ENCODE peak calls at places on chromosomes 3 and 15, in six cellular contexts. C is H1, K is mesenchymal stem cell, M is neuronal stem cell, Z is IMR-90, A is H9. P is an unnamed sample.

GRCh38 chr15:41561777-41562145 is 2.7 kb downstream of the TYRO3 start:
- DNase-seq in C (peak), K (peak), M (peak), Z (peak), A (peak), P (no peak)

GRCh38 chr3:184337315-184337714 is at the start of gene FAM131A:
- DNase-seq in C (no peak), K (no peak), M (no peak), Z (peak), A (no peak), P (no peak)

GRCh38 chr3:52372822-52373504 is 56.8 kb downstream of the DNAH1 start:
- DNase-seq in C (peak), K (no peak), M (peak), Z (no peak), A (peak), P (no peak)

GRCh38 chr3:8767667-8768363 is 1.6 kb downstream of the OXTR start:
- DNase-seq in C (peak), K (no peak), M (no peak), Z (no peak), A (peak), P (peak)

GRCh38 chr3:152595975-152596832 is 238.7 kb upstream of the P2RY1 start:
- DNase-seq in C (no peak), K (peak), M (no peak), Z (peak), A (no peak), P (peak)

GRCh38 chr15:69857686-69858391 is 239.9 kb downstream of the TLE3 start:
- DNase-seq in C (no peak), K (peak), M (no peak), Z (no peak), A (no peak), P (no peak)

GRCh38 chr3:177811835-177812234 is 614.6 kb upstream of the TBL1XR1 start:
- DNase-seq in C (no peak), K (no peak), M (no peak), Z (no peak), A (no peak), P (no peak)

GRCh38 chr3:162489853-162490252 is 993.2 kb downstream of the OTOL1 start:
- DNase-seq in C (no peak), K (peak), M (no peak), Z (no peak), A (no peak), P (no peak)

GRCh38 chr3:58013973-58014649 is 5.9 kb downstream of the FLNB start:
- DNase-seq in C (no peak), K (peak), M (no peak), Z (peak), A (no peak), P (peak)

GRCh38 chr3:44415421-44415820 is 62.0 kb downstream of the ZNF445 start:
- DNase-seq in C (no peak), K (no peak), M (no peak), Z (no peak), A (no peak), P (no peak)

GRCh38 chr15:63402498-63403253 is 21.0 kb upstream of the CA12 start:
- DNase-seq in C (peak), K (peak), M (peak), Z (peak), A (no peak), P (no peak)

GRCh38 chr15:93066834-93067648 is 22.0 kb downstream of the RGMA start:
- DNase-seq in C (no peak), K (no peak), M (no peak), Z (no peak), A (no peak), P (peak)

GRCh38 chr15:36632196-36632595 is 52.8 kb downstream of the CDIN1 start:
- DNase-seq in C (no peak), K (peak), M (no peak), Z (peak), A (no peak), P (no peak)

GRCh38 chr3:9876991-9877390 is 3.1 kb downstream of the CIDEC start:
- DNase-seq in C (no peak), K (no peak), M (no peak), Z (no peak), A (no peak), P (peak)

GRCh38 chr15:69386284-69386683 is 27.9 kb upstream of the KIF23 start:
- DNase-seq in C (no peak), K (no peak), M (no peak), Z (no peak), A (no peak), P (no peak)

GRCh38 chr15:94015324-94015723 is 216.0 kb upstream of the MCTP2 start:
- DNase-seq in C (no peak), K (no peak), M (no peak), Z (no peak), A (no peak), P (no peak)

GRCh38 chr3:53630547-53630946 is 136.1 kb downstream of the CACNA1D start:
- DNase-seq in C (no peak), K (no peak), M (no peak), Z (no peak), A (no peak), P (peak)

GRCh38 chr3:183664913-183665381 is 29.5 kb downstream of the KLHL24 start:
- DNase-seq in C (no peak), K (peak), M (no peak), Z (peak), A (no peak), P (no peak)

GRCh38 chr15:71302861-71303410 is 187.7 kb downstream of the THSD4 start:
- DNase-seq in C (no peak), K (peak), M (no peak), Z (peak), A (no peak), P (no peak)

GRCh38 chr15:96276438-96277210 is 53.9 kb upstream of the NR2F2 start:
- DNase-seq in C (no peak), K (no peak), M (no peak), Z (peak), A (no peak), P (no peak)

GRCh38 chr3:31106204-31106603 is 211.7 kb upstream of the GADL1 start:
- DNase-seq in C (no peak), K (peak), M (no peak), Z (peak), A (no peak), P (peak)

GRCh38 chr3:14620512-14620911 is 31.1 kb upstream of the CCDC174 start:
- DNase-seq in C (no peak), K (no peak), M (peak), Z (no peak), A (peak), P (no peak)

GRCh38 chr3:168596175-168596574 is 500.5 kb upstream of the GOLIM4 start:
- DNase-seq in C (no peak), K (no peak), M (no peak), Z (no peak), A (no peak), P (no peak)

GRCh38 chr15:31845791-31846190 is 184.5 kb upstream of the CHRNA7 start:
- DNase-seq in C (no peak), K (no peak), M (no peak), Z (no peak), A (no peak), P (no peak)

GRCh38 chr15:85759391-85759790 is 35.3 kb downstream of the KLHL25 start:
- DNase-seq in C (no peak), K (no peak), M (no peak), Z (no peak), A (no peak), P (no peak)

GRCh38 chr3:167738037-167738436 is 2.5 kb downstream of the SERPINI1 start:
- DNase-seq in C (no peak), K (no peak), M (no peak), Z (no peak), A (no peak), P (no peak)

GRCh38 chr3:114103181-114103580 is 46.6 kb downstream of the QTRT2 start:
- DNase-seq in C (peak), K (no peak), M (no peak), Z (no peak), A (peak), P (no peak)

GRCh38 chr3:38138347-38139190 is at the start of gene MYD88:
- DNase-seq in C (peak), K (peak), M (peak), Z (peak), A (peak), P (peak)

GRCh38 chr15:101483476-101483875 is 6.0 kb downstream of the PCSK6 start:
- DNase-seq in C (no peak), K (no peak), M (no peak), Z (no peak), A (no peak), P (peak)

GRCh38 chr3:52070724-52071621 is 14.6 kb upstream of the DUSP7 start:
- DNase-seq in C (no peak), K (no peak), M (no peak), Z (no peak), A (no peak), P (no peak)

GRCh38 chr15:40449275-40449674 is 8.5 kb downstream of the BAHD1 start:
- DNase-seq in C (no peak), K (peak), M (no peak), Z (peak), A (no peak), P (no peak)

GRCh38 chr3:101973163-101973505 is 123.8 kb downstream of the NFKBIZ start:
- DNase-seq in C (no peak), K (no peak), M (no peak), Z (no peak), A (no peak), P (no peak)

GRCh38 chr3:127777332-127777731 is 45.0 kb downstream of the MGLL start:
- DNase-seq in C (no peak), K (no peak), M (no peak), Z (no peak), A (no peak), P (no peak)
- H3K14ac ChIP-seq in C (no peak), K (no peak), M (no peak), Z (peak), A (no peak), P (no peak)

GRCh38 chr3:45799586-45799985 is 3.2 kb upstream of the SLC6A20 start:
- DNase-seq in C (peak), K (no peak), M (no peak), Z (no peak), A (no peak), P (no peak)
- H3K14ac ChIP-seq in C (no peak), K (no peak), M (no peak), Z (no peak), A (no peak), P (no peak)

DNA sequence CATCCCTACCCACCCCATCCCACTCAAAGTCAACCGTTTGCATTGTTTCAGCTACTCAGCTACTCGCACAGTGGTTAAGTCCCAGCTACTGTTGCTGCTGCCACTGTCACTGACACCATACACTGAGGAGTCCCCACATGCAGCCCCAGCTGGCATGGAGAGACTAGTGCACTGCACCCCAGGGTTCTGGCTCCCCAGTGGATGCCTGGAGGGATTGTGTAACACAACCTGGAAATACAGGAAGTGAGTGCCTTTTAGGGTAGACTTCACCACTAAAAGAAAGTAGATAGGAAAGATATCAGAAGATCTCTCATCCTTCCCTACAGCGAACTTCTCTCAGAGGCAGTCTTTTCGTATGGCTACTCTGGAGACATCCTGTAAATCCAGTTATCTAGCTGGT is 169.2 kb upstream of the STRIT1 start:
- DNase-seq in C (no peak), K (no peak), M (no peak), Z (no peak), A (no peak), P (no peak)
- H3K14ac ChIP-seq in C (no peak), K (no peak), M (no peak), Z (no peak), A (no peak), P (no peak)

DNA sequence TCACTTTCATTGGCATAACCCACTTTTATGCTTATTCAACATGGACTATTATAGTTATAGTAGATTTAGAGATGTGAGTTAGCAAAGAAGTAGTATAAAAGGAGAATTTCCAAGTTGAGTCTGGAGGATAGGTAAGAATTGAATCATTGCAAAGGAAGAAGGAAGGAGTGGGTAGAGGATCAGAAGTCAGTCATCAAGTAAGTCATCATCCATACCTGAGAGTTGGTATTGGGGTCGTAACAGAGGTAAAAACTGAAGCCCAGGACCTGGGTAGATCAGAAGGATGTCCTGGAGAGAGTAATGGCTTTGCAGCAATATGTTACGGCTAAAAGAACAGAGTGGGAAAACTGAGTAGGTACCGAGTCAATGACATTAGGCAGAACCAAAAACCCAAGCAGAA is 265.7 kb downstream of the SUCLG2 start:
- DNase-seq in C (no peak), K (no peak), M (no peak), Z (no peak), A (no peak), P (no peak)
- H3K14ac ChIP-seq in C (no peak), K (no peak), M (no peak), Z (no peak), A (no peak), P (no peak)

GRCh38 chr3:159593927-159594605 is 394.6 kb upstream of the IL12A start:
- DNase-seq in C (no peak), K (no peak), M (no peak), Z (no peak), A (no peak), P (no peak)
- H3K14ac ChIP-seq in C (no peak), K (no peak), M (no peak), Z (no peak), A (no peak), P (no peak)

DNA sequence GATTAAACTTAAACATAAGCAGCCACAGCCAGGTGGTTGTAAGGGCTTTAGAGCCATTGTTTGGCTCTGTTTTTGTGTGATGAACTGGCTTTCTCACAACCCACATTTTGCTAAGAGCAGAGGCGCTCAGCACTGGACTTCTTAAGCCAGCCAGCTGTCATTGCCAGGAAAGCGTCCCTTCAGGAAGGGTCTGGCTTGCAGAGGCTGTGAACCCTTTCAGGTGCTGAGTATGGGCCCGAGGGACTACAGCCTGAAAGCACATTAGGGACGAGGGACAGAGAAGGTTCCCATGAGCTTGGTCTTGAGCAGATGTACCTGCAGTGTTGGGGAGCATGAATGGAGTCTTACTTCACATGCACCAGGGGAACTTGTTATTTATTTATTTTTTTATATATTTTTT is 112.3 kb downstream of the CHCHD6 start:
- DNase-seq in C (no peak), K (no peak), M (no peak), Z (no peak), A (no peak), P (no peak)
- H3K14ac ChIP-seq in C (no peak), K (no peak), M (no peak), Z (no peak), A (no peak), P (no peak)

GRCh38 chr3:13368834-13369233 is 51.3 kb downstream of the NUP210 start:
- DNase-seq in C (no peak), K (no peak), M (no peak), Z (no peak), A (no peak), P (no peak)

GRCh38 chr3:13370609-13371008 is 49.5 kb downstream of the NUP210 start:
- DNase-seq in C (no peak), K (no peak), M (no peak), Z (no peak), A (no peak), P (no peak)

GRCh38 chr3:13372126-13372525 is 48.0 kb downstream of the NUP210 start:
- DNase-seq in C (no peak), K (no peak), M (no peak), Z (no peak), A (no peak), P (no peak)

GRCh38 chr3:13372656-13373055 is 47.5 kb downstream of the NUP210 start:
- DNase-seq in C (no peak), K (no peak), M (no peak), Z (no peak), A (no peak), P (no peak)

DNA sequence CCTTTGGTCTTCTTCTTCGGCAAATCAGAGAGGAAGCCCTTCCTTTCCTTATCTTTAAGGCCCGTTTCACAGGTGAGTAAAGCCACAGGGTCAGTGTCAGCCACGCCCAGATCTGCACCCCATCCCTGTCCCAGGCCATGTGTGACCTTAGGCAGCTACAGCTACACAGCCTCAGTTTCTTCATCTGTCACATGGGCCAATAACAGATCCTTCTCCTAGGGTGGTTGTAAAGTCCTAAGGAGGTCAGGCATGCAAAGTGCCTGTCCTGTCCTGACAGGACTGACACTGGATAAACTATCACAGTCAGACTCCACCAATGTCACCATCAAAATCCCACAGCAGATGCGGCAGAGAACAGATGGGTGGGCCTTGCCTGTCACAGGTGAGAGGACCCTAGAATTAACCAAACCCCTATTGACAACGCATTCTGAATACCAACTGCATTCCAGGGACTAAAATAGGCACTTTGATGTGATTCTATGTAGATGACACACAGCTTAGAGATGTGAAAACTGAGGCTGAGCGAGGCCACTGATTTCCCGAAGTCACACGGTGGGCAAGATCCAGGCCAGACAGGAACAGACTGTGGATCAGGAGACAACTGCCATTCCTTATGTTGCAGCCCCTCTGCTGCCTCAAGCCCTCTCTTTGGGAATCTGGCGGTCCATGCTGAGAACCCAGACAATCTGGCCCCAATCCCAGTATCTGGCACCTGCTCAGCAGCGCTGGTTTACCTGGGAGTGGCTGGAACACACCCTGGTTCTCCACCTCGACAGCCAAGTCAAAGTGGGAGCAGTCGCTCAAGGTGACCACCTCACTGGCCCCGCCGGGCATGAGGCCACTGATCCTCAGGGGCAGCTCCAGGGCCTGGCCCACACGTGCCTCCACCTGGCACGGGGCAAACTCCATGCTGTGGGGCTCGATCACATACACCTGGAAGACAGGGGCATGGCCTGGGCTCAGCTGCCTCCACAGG is 48.7 kb downstream of the NUP210 start:
- DNase-seq in C (no peak), K (no peak), M (no peak), Z (no peak), A (no peak), P (peak)
- H3K14ac ChIP-seq in C (no peak), K (no peak), M (no peak), Z (no peak), A (no peak), P (no peak)

DNA sequence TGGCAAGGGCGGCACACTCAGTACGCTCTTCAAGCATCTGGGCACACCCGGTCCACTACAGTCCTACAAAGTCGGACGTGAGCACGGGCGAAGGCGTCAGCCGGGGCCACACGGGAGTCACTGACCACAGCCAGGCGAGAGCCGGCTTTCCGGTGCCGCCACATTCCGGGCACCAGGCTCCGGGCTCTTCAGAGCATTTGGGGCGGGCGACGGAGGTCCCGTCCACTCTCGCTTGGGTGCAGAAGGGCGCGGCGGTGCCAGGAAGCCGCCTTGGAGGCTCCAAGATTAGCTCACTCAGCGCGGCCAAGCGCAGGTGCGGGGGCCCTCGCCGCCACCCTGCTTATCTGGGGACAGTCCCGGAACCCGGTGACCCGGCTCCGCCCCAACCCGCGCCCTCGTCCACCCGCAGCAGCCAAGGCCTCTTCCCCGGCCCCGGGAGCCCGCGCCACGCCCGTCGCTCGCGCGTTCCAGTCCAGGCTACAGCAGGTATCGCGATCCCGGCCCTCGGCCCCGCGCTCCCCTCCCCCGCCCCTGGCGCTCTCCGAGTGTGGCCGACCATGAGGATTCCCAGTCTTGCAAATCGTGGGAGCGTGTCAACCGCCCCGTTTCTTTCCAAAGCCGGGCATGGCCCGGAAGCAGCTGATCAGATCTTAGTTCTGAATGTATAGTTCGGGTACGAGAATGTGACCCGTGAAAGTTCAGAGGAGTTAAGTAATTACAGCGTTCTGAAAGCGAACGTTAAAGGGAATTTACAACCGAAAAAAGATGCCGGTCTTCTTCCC is at the start of gene ADPRH:
- DNase-seq in C (peak), K (peak), M (peak), Z (peak), A (peak), P (peak)
- H3K14ac ChIP-seq in C (no peak), K (no peak), M (no peak), Z (peak), A (peak), P (peak)

GRCh38 chr3:197306374-197307086 is 8.1 kb upstream of the DLG1 start:
- DNase-seq in C (no peak), K (peak), M (no peak), Z (peak), A (no peak), P (no peak)
- H3K14ac ChIP-seq in C (no peak), K (no peak), M (no peak), Z (peak), A (no peak), P (no peak)